ENCODE peak calls at places on chromosome 11, in ten cellular contexts. P is ovary, E is IMR-90, R is prostate gland, V is sigmoid colon, I is stomach, J is adrenal gland, H is tibial nerve, A is endothelial cell of umbilical vein, M is vagina. Z is an unnamed sample.

GRCh38 chr11:94834931-94835330 is 66.8 kb downstream of the AMOTL1 start:
- DNase-seq in V (no peak), R (no peak), A (peak; percentile 32), E (peak; percentile 47), J (no peak), H (no peak), P (no peak), I (no peak), M (no peak), Z (no peak)

GRCh38 chr11:38791346-38791961 is 2193.4 kb upstream of the RAG2 start:
- DNase-seq in V (no peak), A (peak; percentile 51), J (peak; percentile 22), I (no peak), R (peak; percentile 42), H (peak; percentile 67), P (no peak), M (no peak), E (peak; percentile 58), Z (peak; percentile 33)

GRCh38 chr11:118443590-118444218 is 7.4 kb downstream of the KMT2A start:
- DNase-seq in J (no peak), E (no peak), P (no peak), I (no peak), V (no peak), M (no peak), H (no peak), A (no peak), R (no peak), Z (no peak)

GRCh38 chr11:17531818-17532131 is 12.4 kb downstream of the USH1C start:
- DNase-seq in M (no peak), R (no peak), H (no peak), V (no peak), A (no peak), J (no peak), I (no peak), E (peak; percentile 64), P (no peak), Z (peak; percentile 30)

GRCh38 chr11:70024773-70025045 is 53.4 kb upstream of the ANO1 start:
- DNase-seq in H (no peak), I (no peak), E (no peak), V (no peak), M (no peak), A (no peak), J (no peak), R (no peak), P (no peak), Z (no peak)

GRCh38 chr11:15800121-15800800 is 556.1 kb downstream of the SOX6 start:
- DNase-seq in V (no peak), M (no peak), I (peak; percentile 50), H (peak; percentile 46), P (no peak), A (no peak), R (no peak), J (peak; percentile 25), E (peak; percentile 86), Z (no peak)

GRCh38 chr11:17494019-17494418 is 17.4 kb upstream of the ABCC8 start:
- DNase-seq in E (no peak), P (no peak), I (peak; percentile 56), V (no peak), R (no peak), H (no peak), M (no peak), A (no peak), J (no peak), Z (no peak)

GRCh38 chr11:131800452-131800851 is 430.0 kb downstream of the NTM start:
- DNase-seq in R (no peak), P (no peak), A (no peak), M (no peak), H (no peak), V (no peak), I (no peak), E (no peak), J (no peak), Z (no peak)

GRCh38 chr11:86068951-86069407 is at the start of gene PICALM:
- DNase-seq in A (peak; percentile 99), H (peak; percentile 95), I (peak; percentile 97), P (peak; percentile 97), M (peak; percentile 99), V (peak; percentile 99), R (peak; percentile 97), J (peak; percentile 100), E (peak; percentile 99), Z (peak; percentile 86)

GRCh38 chr11:86067230-86068137 is 1.4 kb downstream of the PICALM start:
- DNase-seq in M (no peak), R (no peak), J (no peak), A (peak; percentile 56), I (no peak), V (no peak), E (no peak), H (no peak), P (no peak), Z (no peak)

GRCh38 chr11:86069408-86070086 is 663 bp upstream of the PICALM start:
- DNase-seq in I (no peak), V (peak; percentile 67), H (peak; percentile 44), E (peak; percentile 97), J (peak; percentile 24), M (peak; percentile 89), A (peak; percentile 98), R (peak; percentile 11), P (peak; percentile 9), Z (peak; percentile 73)

GRCh38 chr11:86066606-86067229 is 2.2 kb downstream of the PICALM start:
- DNase-seq in R (no peak), I (no peak), E (no peak), P (no peak), A (peak; percentile 36), H (no peak), J (no peak), V (no peak), M (no peak), Z (no peak)

DNA sequence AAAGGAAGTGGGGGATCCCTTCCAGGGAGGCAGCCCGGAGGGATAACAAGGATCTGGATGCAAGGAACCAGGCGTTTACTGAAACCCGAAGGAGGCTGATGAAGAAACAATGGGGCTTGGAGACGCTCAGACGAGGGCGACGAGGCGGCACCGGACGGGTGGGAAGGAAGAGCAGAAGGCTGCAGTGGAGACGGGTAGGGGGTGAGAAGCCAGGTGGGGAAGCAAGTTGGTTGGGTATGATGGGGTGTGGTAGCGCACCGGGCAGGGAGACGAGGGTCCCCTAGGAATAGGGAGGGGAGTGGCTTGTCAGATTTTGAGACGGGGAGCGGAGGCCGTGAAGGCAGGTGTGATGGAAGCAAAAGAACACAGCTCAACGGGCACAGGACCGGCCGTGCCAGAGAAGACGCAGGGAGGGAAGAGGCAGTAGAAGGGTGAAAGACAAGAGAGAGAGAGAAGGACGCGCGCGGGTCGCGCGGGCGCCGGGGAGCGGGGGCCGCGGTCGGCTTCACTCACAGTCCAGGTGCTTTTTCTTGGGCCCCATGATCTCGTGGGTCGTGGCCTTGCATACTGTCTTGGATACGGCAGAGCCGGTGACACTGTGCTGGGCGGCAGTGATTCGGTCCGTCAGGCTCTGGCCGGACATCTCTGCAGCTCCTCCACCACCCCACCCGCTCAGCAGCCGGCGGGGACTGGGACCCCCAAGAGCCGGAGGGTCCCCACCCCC is 584 bp downstream of the PICALM start:
- DNase-seq in V (peak; percentile 79), M (peak; percentile 88), R (peak; percentile 33), J (peak; percentile 50), P (no peak), A (peak; percentile 46), H (peak; percentile 39), I (peak; percentile 32), E (no peak), Z (no peak)
- TF ChIP-seq POLR2A in V (no peak), M (no peak), R (no peak), J (no peak), P (no peak), A (peak; percentile 76), H (no peak), I (no peak), E (no peak), Z (no peak)

DNA sequence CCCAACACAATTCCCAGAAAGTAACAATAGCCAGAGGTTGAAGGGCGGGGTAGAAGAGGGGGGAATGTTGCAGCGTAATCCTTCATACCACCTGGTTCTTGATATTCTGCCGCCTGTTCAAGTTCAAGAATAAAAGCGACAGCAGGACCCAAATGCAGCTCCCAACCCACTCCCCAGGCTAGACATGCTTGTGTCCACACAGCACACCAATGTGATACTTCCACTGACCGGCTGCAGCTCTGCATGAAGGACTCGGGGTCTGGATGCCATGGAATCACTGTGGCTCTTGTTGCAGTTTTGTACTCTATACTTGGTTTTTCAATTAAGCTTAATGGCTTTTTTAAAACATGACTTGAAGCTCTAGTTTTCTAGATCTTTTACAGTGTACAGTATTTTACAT is 6.5 kb downstream of the SRPRA start:
- DNase-seq in H (no peak), M (no peak), A (no peak), E (no peak), I (no peak), J (no peak), P (no peak), V (no peak), R (no peak), Z (no peak)
- TF ChIP-seq POLR2A in H (no peak), M (no peak), A (no peak), E (no peak), I (no peak), J (no peak), P (no peak), V (no peak), R (no peak), Z (no peak)

DNA sequence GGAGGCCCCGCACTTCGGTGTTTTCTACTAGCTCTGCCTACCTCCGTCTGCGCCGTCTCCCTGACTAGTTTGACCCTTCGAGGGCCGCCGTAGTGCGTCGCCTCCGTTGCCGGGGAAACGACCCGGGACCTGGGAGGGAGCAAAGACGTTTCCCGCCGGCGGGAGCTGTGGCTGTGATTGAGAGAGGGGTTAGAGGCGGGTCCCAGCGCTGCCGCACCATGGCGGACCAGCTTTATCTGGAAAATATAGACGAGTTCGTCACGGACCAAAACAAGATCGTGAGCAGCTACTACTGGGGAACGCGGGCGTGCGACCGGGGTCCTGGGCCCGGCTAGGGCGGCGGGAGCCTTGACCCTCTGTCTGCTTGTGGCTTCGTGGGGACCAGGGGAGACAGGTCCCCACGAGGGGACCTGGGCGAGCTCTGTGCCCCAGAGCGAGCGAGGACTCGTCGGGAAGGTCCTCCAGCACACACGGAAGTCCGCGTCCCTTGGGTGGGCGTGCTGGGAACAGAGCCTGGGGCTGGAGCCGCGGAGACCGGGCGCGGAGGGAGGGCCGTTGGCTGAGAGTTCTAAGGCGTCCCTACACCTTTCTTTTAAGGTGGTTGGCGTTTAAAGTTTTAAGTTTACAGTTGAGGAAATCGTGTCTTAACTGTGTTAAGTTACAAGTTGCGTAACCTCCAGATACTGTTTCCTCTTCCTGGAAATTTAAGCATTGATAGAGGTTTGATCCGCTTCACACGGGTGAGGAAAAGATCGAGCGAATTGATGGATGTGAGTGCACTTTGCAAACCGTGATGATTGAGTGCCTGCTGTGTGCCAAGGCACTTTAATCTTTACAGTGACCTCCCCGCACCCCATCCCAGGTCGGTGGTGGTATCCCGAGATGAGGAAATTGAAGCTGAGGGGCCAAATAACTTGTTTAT is at the start of gene POLD3:
- DNase-seq in J (peak; percentile 90), E (peak; percentile 81), R (peak; percentile 94), I (peak; percentile 96), A (peak; percentile 94), P (peak; percentile 92), H (peak; percentile 94), M (peak; percentile 93), V (peak; percentile 95), Z (peak; percentile 84)
- TF ChIP-seq POLR2A in J (no peak), E (peak; percentile 52), R (peak; percentile 42), I (no peak), A (peak; percentile 36), P (peak; percentile 38), H (no peak), M (no peak), V (no peak), Z (peak; percentile 66)

GRCh38 chr11:116126540-116126939 is 622.3 kb upstream of the CADM1 start:
- DNase-seq in A (no peak), H (no peak), E (no peak), P (no peak), J (no peak), I (no peak), R (no peak), V (no peak), M (peak; percentile 69), Z (no peak)

GRCh38 chr11:116119158-116119557 is 614.9 kb upstream of the CADM1 start:
- DNase-seq in R (no peak), A (no peak), P (no peak), J (no peak), I (no peak), H (no peak), E (no peak), V (no peak), M (peak; percentile 58), Z (no peak)

GRCh38 chr11:116122697-116123472 is 618.7 kb upstream of the CADM1 start:
- DNase-seq in E (no peak), P (no peak), H (no peak), M (peak; percentile 54), V (no peak), I (no peak), R (no peak), A (no peak), J (no peak), Z (no peak)

GRCh38 chr11:116124916-116125714 is 620.9 kb upstream of the CADM1 start:
- DNase-seq in E (no peak), H (no peak), M (peak; percentile 77), V (no peak), I (no peak), P (no peak), J (no peak), A (no peak), R (no peak), Z (no peak)

GRCh38 chr11:116123739-116124138 is 619.5 kb upstream of the CADM1 start:
- DNase-seq in R (no peak), V (no peak), P (no peak), H (no peak), M (peak; percentile 70), J (no peak), A (no peak), I (no peak), E (no peak), Z (no peak)
- TF ChIP-seq POLR2A in R (no peak), V (no peak), P (no peak), H (no peak), M (no peak), J (no peak), A (no peak), I (no peak), E (no peak), Z (no peak)